ENCODE peak calls at places on chromosomes 12 and 14, in nine cellular contexts. E, N, M, U, R, H, D, X and F are unnamed samples.

GRCh38 chr12:126506426-126507182 is 1441.4 kb downstream of the AACS start:
- DNase-seq in X (no peak), H (no peak), M (no peak), N (no peak), E (peak), R (no peak), U (no peak), D (no peak), F (no peak)

GRCh38 chr12:32309811-32310755 is 89.3 kb upstream of the FGD4 start:
- DNase-seq in D (no peak), R (peak), H (no peak), N (no peak), U (no peak), M (no peak), E (no peak), X (no peak), F (peak)

GRCh38 chr12:45350861-45351260 is 135.0 kb downstream of the ANO6 start:
- DNase-seq in R (no peak), D (no peak), E (no peak), H (no peak), U (no peak), M (no peak), X (no peak), N (no peak), F (peak)

GRCh38 chr12:130698106-130698505 is 18.0 kb downstream of the RIMBP2 start:
- DNase-seq in D (no peak), M (no peak), X (no peak), N (no peak), R (no peak), H (no peak), E (no peak), U (no peak), F (no peak)

GRCh38 chr14:96030136-96030760 is 8.9 kb upstream of the C14orf132 start:
- DNase-seq in H (no peak), X (no peak), R (no peak), U (no peak), N (no peak), D (no peak), M (no peak), E (no peak), F (no peak)

GRCh38 chr12:78062781-78063180 is 232.1 kb downstream of the NAV3 start:
- DNase-seq in R (no peak), X (no peak), E (peak), N (peak), H (peak), M (peak), U (no peak), D (no peak), F (peak)

GRCh38 chr12:76720068-76720467 is 43.8 kb upstream of the ZDHHC17 start:
- DNase-seq in N (no peak), X (no peak), H (peak), R (no peak), M (peak), U (no peak), D (no peak), E (peak), F (peak)

GRCh38 chr14:61080591-61081010 is 99.6 kb downstream of the SLC38A6 start:
- DNase-seq in X (no peak), R (no peak), E (peak), M (no peak), N (no peak), U (peak), D (peak), H (peak), F (peak)

GRCh38 chr14:77641207-77641533 is 24.7 kb upstream of the SPTLC2 start:
- DNase-seq in H (no peak), D (no peak), X (no peak), U (no peak), M (no peak), R (no peak), N (no peak), E (no peak), F (peak)

GRCh38 chr14:104133496-104133895 is 4.9 kb upstream of the KIF26A start:
- DNase-seq in E (no peak), H (no peak), R (peak), D (no peak), X (no peak), U (no peak), N (no peak), M (no peak), F (no peak)

GRCh38 chr14:105168979-105169507 is 467 bp upstream of the JAG2 start:
- DNase-seq in R (peak), M (peak), X (no peak), H (no peak), U (no peak), E (no peak), D (peak), N (no peak), F (no peak)

GRCh38 chr12:110122929-110123328 is 1.2 kb upstream of the IFT81 start:
- DNase-seq in R (no peak), M (no peak), X (no peak), D (no peak), U (no peak), N (no peak), E (no peak), H (no peak), F (no peak)

GRCh38 chr12:12628013-12628412 is 16.3 kb downstream of the CREBL2 start:
- DNase-seq in H (peak), N (no peak), X (no peak), R (no peak), D (no peak), M (no peak), E (peak), U (no peak), F (peak)

GRCh38 chr12:6181583-6182278 is 18.5 kb upstream of the CD9 start:
- DNase-seq in N (no peak), H (no peak), X (no peak), R (no peak), M (no peak), E (no peak), D (no peak), U (no peak), F (no peak)

GRCh38 chr12:29073631-29074239 is 75.3 kb upstream of the FAR2 start:
- DNase-seq in D (peak), M (peak), H (peak), R (peak), X (no peak), E (peak), U (peak), N (peak), F (peak)

GRCh38 chr12:132560831-132561783 is 49.3 kb downstream of the LRCOL1 start:
- DNase-seq in U (no peak), E (peak), M (peak), X (peak), N (peak), R (peak), H (peak), D (peak), F (peak)

GRCh38 chr12:62434504-62435336 is 31.9 kb upstream of the MON2 start:
- DNase-seq in D (no peak), U (no peak), H (no peak), N (no peak), R (peak), E (no peak), X (no peak), M (no peak), F (no peak)

GRCh38 chr14:89359477-89360222 is 57.4 kb downstream of the FOXN3 start:
- DNase-seq in H (no peak), D (no peak), R (no peak), M (no peak), X (no peak), N (no peak), E (no peak), U (no peak), F (peak)

GRCh38 chr14:99513946-99514551 is 32.8 kb downstream of the CCNK start:
- DNase-seq in M (no peak), X (peak), R (no peak), E (no peak), U (no peak), D (no peak), H (no peak), N (no peak), F (no peak)

GRCh38 chr14:101559624-101560533 is 1.4 kb upstream of the DIO3 start:
- DNase-seq in D (peak), R (no peak), N (no peak), H (peak), U (no peak), M (no peak), E (peak), X (no peak), F (peak)

GRCh38 chr14:72666610-72667009 is 227.3 kb downstream of the DPF3 start:
- DNase-seq in H (peak), E (peak), M (peak), D (no peak), R (no peak), X (no peak), N (no peak), U (peak), F (peak)

GRCh38 chr14:93579178-93579577 is 148.4 kb downstream of the UNC79 start:
- DNase-seq in M (no peak), D (no peak), E (no peak), R (no peak), H (no peak), X (no peak), N (no peak), U (no peak), F (no peak)

GRCh38 chr12:17992002-17992656 is 97.9 kb downstream of the RERGL start:
- DNase-seq in U (peak), E (peak), R (peak), N (peak), H (peak), X (no peak), D (peak), M (peak), F (peak)

GRCh38 chr14:100688598-100689499 is 37.8 kb upstream of the DLK1 start:
- DNase-seq in E (peak), R (no peak), H (peak), X (no peak), N (no peak), U (no peak), D (no peak), M (peak), F (peak)

GRCh38 chr12:27585739-27586265 is 61.8 kb downstream of the PPFIBP1 start:
- DNase-seq in U (no peak), D (no peak), H (no peak), R (no peak), E (no peak), N (no peak), M (no peak), X (no peak), F (no peak)

GRCh38 chr14:61644834-61645233 is 50.5 kb upstream of the HIF1A start:
- DNase-seq in X (no peak), D (peak), U (no peak), N (no peak), M (no peak), R (peak), E (peak), H (no peak), F (no peak)

GRCh38 chr12:67018105-67018504 is 251.1 kb upstream of the CAND1 start:
- DNase-seq in D (peak), U (no peak), M (no peak), E (no peak), H (no peak), N (no peak), R (no peak), X (no peak), F (no peak)

GRCh38 chr12:26017484-26018211 is 59.2 kb downstream of the RASSF8 start:
- DNase-seq in D (peak), U (no peak), E (no peak), X (no peak), N (peak), R (peak), M (peak), H (no peak), F (peak)

GRCh38 chr12:26153421-26154154 is 28.8 kb upstream of the BHLHE41 start:
- DNase-seq in H (peak), E (peak), U (peak), X (no peak), D (no peak), M (peak), R (no peak), N (peak), F (peak)

GRCh38 chr14:74804219-74804825 is 41.2 kb downstream of the YLPM1 start:
- DNase-seq in X (no peak), U (peak), D (peak), N (peak), M (peak), E (peak), H (peak), R (no peak), F (peak)

GRCh38 chr14:34168656-34169055 is 217.8 kb upstream of the EGLN3 start:
- DNase-seq in E (no peak), M (no peak), U (no peak), N (no peak), X (no peak), D (no peak), H (no peak), R (no peak), F (no peak)

GRCh38 chr12:122028601-122029560 is 7.2 kb downstream of the BCL7A start:
- DNase-seq in R (no peak), X (no peak), E (no peak), D (no peak), M (no peak), H (no peak), N (no peak), U (no peak), F (no peak)

GRCh38 chr12:47071241-47071852 is 8.1 kb upstream of the PCED1B start:
- DNase-seq in N (peak), X (no peak), E (no peak), H (no peak), D (peak), R (no peak), M (peak), U (no peak), F (no peak)

GRCh38 chr14:44658389-44658696 is 151.3 kb upstream of the FSCB start:
- DNase-seq in E (no peak), M (no peak), R (no peak), X (no peak), D (no peak), H (no peak), N (no peak), U (no peak), F (no peak)

GRCh38 chr14:44657153-44657552 is 150.1 kb upstream of the FSCB start:
- DNase-seq in U (no peak), M (no peak), X (no peak), N (no peak), R (no peak), E (no peak), D (no peak), H (no peak), F (no peak)

GRCh38 chr14:44662250-44662891 is 155.3 kb upstream of the FSCB start:
- DNase-seq in R (no peak), D (no peak), N (no peak), H (no peak), U (no peak), X (no peak), E (no peak), M (no peak), F (no peak)

GRCh38 chr14:44652640-44653039 is 145.6 kb upstream of the FSCB start:
- DNase-seq in R (no peak), E (no peak), H (no peak), M (no peak), X (no peak), D (no peak), N (no peak), U (no peak), F (no peak)

DNA sequence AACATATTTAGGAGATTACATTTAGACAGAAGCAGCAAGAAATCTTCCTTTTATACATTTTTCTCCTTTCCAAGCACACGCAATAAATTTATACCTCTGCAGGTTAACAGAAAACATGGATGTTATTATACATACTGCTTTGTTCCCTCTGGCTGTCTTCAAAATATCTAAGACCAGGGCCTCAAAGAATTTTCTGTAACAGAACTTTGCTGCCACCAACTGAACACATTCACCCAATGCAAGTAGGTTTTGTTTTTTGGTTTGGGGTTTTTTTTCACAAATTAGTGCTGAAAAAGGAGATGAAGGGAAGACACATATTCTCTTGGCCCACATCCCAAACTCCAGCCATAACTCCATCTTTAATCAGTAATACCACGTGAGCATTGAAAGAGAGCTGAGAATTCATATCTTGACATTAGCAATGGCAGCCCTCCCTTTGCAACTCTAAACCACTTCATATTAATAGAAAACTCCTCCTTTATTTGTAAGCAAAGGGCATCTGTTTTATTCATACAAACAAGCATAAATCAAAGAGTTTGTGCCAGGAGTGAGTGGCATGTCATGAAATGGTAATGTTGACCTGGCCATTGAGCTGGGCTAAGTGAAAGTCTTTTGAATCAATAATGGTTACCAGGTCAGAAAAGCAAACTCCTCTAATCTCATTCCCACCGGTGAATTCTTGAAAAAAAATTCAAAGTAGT is 150.8 kb upstream of the FSCB start:
- DNase-seq in U (peak), E (peak), D (peak), M (peak), H (no peak), X (no peak), N (peak), R (no peak), F (peak)
- TF ChIP-seq CTCF in U (peak), E (peak), D (peak), M (peak), H (no peak), X (no peak), N (peak), R (no peak), F (peak)

DNA sequence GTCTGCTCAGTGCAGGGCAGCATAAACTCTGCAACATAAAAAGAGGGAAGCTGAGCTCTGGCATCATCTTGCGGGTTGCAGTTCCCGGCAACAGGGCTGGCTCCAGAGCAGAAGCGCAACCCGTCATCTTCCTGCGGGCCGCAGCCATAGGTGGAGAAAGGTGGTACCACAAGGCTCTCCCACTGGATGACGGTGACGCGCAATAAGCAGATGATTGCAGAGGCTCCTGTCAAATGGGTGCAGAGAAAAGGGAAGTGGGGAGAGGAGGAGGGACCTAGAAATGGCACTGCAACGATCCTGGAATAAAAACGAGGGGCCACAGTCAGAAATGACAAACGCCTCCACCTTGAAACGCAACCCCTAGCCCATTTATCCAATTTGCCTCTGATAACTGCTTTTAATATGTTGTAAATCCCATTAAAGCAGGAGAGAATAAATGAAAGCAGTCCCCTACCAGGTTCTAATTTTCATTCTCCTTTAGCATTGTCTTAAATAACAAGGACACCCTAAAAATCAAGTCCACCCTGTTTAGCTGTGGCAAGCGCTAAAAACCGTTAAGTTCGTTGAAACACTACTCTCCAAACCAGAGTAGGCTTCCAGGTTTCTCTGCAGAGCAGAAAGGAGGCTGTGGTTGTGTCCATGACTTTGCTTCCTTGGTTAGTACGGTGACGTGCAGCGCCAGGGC is 30.9 kb upstream of the TUBA1C start:
- DNase-seq in E (peak), U (no peak), N (no peak), H (no peak), R (no peak), X (no peak), D (peak), M (no peak), F (no peak)
- H3K4me3 ChIP-seq in E (no peak), U (no peak), N (no peak), H (no peak), R (no peak), X (peak), D (peak), M (no peak), F (no peak)

DNA sequence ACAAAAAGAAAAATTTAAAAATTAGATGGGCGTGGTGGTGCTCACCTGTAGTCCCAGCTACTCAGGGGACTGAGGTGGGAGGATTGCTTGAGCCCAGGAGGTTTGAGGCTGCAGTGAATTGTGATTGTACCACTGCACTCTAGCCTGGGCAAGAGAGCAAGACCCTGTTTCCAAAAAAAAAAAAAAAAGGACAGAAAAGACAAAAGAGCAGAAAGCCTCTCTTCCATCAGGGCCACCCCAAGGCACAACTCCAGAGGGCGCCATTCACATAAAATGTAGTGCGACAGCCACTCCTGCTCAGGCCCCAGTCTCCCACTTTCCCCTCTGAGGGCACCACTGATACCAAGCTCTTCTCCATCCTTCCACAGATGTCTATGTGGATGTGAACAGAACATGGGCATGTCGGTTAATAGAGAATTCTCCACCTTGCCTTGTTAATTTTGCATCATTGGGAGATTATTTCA is 41.8 kb downstream of the DGLUCY start:
- DNase-seq in M (no peak), R (no peak), N (no peak), U (no peak), E (no peak), H (no peak), D (no peak), X (no peak), F (no peak)
- TF ChIP-seq CTCF in M (no peak), R (peak), N (no peak), U (no peak), E (peak), H (no peak), D (peak), X (no peak), F (no peak)

GRCh38 chr14:55317503-55317902 is 46.3 kb downstream of the FBXO34 start:
- DNase-seq in X (no peak), U (no peak), M (no peak), N (no peak), D (no peak), R (peak), H (no peak), E (no peak), F (no peak)

GRCh38 chr14:55314449-55314848 is 43.2 kb downstream of the FBXO34 start:
- DNase-seq in E (no peak), H (no peak), N (no peak), U (no peak), M (no peak), X (no peak), D (no peak), R (no peak), F (no peak)

GRCh38 chr14:55316528-55316927 is 45.3 kb downstream of the FBXO34 start:
- DNase-seq in E (no peak), X (no peak), N (no peak), R (no peak), D (no peak), M (no peak), U (no peak), H (no peak), F (no peak)

GRCh38 chr14:55309761-55310365 is 38.6 kb downstream of the FBXO34 start:
- DNase-seq in D (no peak), M (no peak), H (no peak), X (no peak), U (no peak), E (peak), R (no peak), N (no peak), F (no peak)

GRCh38 chr14:55313480-55313879 is 42.3 kb downstream of the FBXO34 start:
- DNase-seq in X (no peak), D (no peak), E (no peak), M (no peak), U (no peak), R (peak), N (no peak), H (no peak), F (no peak)
- H3K4me3 ChIP-seq in X (no peak), D (no peak), E (no peak), M (no peak), U (no peak), R (no peak), N (no peak), H (no peak), F (no peak)

GRCh38 chr14:65373671-65374039 is 38.9 kb upstream of the FUT8 start:
- DNase-seq in R (no peak), D (no peak), E (no peak), X (no peak), H (peak), N (no peak), U (no peak), M (no peak), F (peak)
- TF ChIP-seq CTCF in R (no peak), D (no peak), E (peak), X (no peak), H (peak), N (peak), U (no peak), M (no peak), F (no peak)